ENCODE peak calls at places on chromosomes 16 and 17, in five cellular contexts. J is EL; N is activated T-cell treated with anti-CD3 and anti-CD28 coated beads for 1 hour; H is activated effector memory CD4-positive, alpha-beta T cell treated with Interleukin-2 at 50 U/mL for 16 hours; K is cardiac muscle cell. S is an unnamed sample.

GRCh38 chr17:30379303-30380105 is 777 bp downstream of the CPD start:
- DNase-seq in K (peak), N (peak), J (peak), H (peak), S (peak)

GRCh38 chr16:30929167-30929566 is 5.8 kb downstream of the FBXL19 start:
- DNase-seq in H (no peak), N (no peak), K (no peak), J (no peak), S (no peak)

GRCh38 chr17:17737938-17738894 is 57.0 kb downstream of the RAI1 start:
- DNase-seq in J (no peak), N (no peak), H (no peak), K (peak), S (no peak)

GRCh38 chr17:37259030-37259735 is 116.6 kb upstream of the C17orf78 start:
- DNase-seq in N (no peak), J (peak), H (no peak), K (no peak), S (no peak)

GRCh38 chr17:76078859-76079576 is at the start of gene ZACN:
- DNase-seq in N (no peak), J (no peak), H (no peak), K (no peak), S (no peak)

GRCh38 chr17:44829558-44830358 is at the start of gene GJC1:
- DNase-seq in J (peak), N (no peak), H (no peak), K (peak), S (no peak)

GRCh38 chr16:87713469-87714229 is 52.1 kb downstream of the KLHDC4 start:
- DNase-seq in N (peak), J (no peak), H (peak), K (no peak), S (no peak)

GRCh38 chr17:77125432-77125901 is 15.3 kb upstream of the SEC14L1 start:
- DNase-seq in N (no peak), J (peak), K (no peak), H (no peak), S (no peak)

GRCh38 chr16:84836234-84836647 is 16.5 kb downstream of the CRISPLD2 start:
- DNase-seq in N (no peak), J (peak), K (peak), H (no peak), S (no peak)

GRCh38 chr16:55367301-55367745 is 43.3 kb downstream of the IRX6 start:
- DNase-seq in J (no peak), H (no peak), K (no peak), N (no peak), S (no peak)

GRCh38 chr16:84308120-84308519 is 13.4 kb downstream of the WFDC1 start:
- DNase-seq in N (no peak), K (peak), J (peak), H (no peak), S (no peak)

GRCh38 chr16:30761427-30761927 is 385 bp downstream of the CFAP119 start:
- DNase-seq in J (peak), N (peak), K (peak), H (no peak), S (peak)

GRCh38 chr17:80889897-80890550 is 101.6 kb upstream of the CHMP6 start:
- DNase-seq in H (peak), K (no peak), N (no peak), J (no peak), S (no peak)

GRCh38 chr17:47924785-47925676 is 16.3 kb upstream of the PNPO start:
- DNase-seq in H (no peak), K (no peak), J (no peak), N (no peak), S (no peak)

GRCh38 chr16:4979164-4979563 is 21.0 kb downstream of the SEC14L5 start:
- DNase-seq in N (no peak), J (no peak), K (no peak), H (no peak), S (no peak)